ENCODE peak calls at places on chromosomes 16 and 17, in six cellular contexts. O is heart right ventricle, H is ascending aorta, U is psoas muscle, V is astrocyte of the spinal cord, P is BJ. Z is an unnamed sample.

GRCh38 chr17:81831957-81832607 is 1.0 kb downstream of the MCRIP1 start:
- DNase-seq in P (no peak), H (no peak), V (peak), U (no peak), O (no peak), Z (no peak)

GRCh38 chr17:1122681-1123396 is 56.9 kb downstream of the ABR start:
- DNase-seq in O (peak), P (no peak), V (peak), U (peak), H (no peak), Z (no peak)

GRCh38 chr17:15123593-15124590 is 141.2 kb downstream of the PMP22 start:
- DNase-seq in P (peak), V (peak), H (no peak), U (no peak), O (no peak), Z (no peak)

GRCh38 chr16:63776034-63776433 is 1345.8 kb downstream of the CDH11 start:
- DNase-seq in O (no peak), P (no peak), V (no peak), U (no peak), H (no peak), Z (no peak)

GRCh38 chr16:47978491-47979490 is 177.0 kb downstream of the ABCC12 start:
- DNase-seq in P (no peak), H (no peak), U (no peak), V (no peak), O (no peak), Z (no peak)

GRCh38 chr16:89367538-89368059 is 122.8 kb downstream of the ANKRD11 start:
- DNase-seq in U (no peak), O (no peak), P (no peak), V (no peak), H (no peak), Z (no peak)

GRCh38 chr16:69326172-69326873 is 4.1 kb downstream of the PDF start:
- DNase-seq in H (no peak), P (no peak), O (no peak), U (no peak), V (no peak), Z (no peak)

GRCh38 chr17:77872714-77873517 is 85.6 kb upstream of the TNRC6C start:
- DNase-seq in P (no peak), H (no peak), U (no peak), O (no peak), V (no peak), Z (no peak)

GRCh38 chr17:49513616-49514373 is 18.7 kb downstream of the NGFR start:
- DNase-seq in P (no peak), U (peak), H (no peak), O (peak), V (no peak), Z (no peak)

GRCh38 chr17:33084755-33085154 is 93.1 kb downstream of the SPACA3 start:
- DNase-seq in U (no peak), O (no peak), V (no peak), H (no peak), P (no peak), Z (no peak)

GRCh38 chr17:36509272-36509985 is 22.9 kb downstream of the ZNHIT3 start:
- DNase-seq in H (no peak), V (no peak), O (no peak), U (no peak), P (no peak), Z (no peak)

GRCh38 chr16:87266846-87267245 is 50.3 kb downstream of the C16orf95 start:
- DNase-seq in O (no peak), P (no peak), U (no peak), V (no peak), H (no peak), Z (no peak)

GRCh38 chr16:70608516-70608915 is 37.8 kb upstream of the IL34 start:
- DNase-seq in H (no peak), U (no peak), V (no peak), O (no peak), P (no peak), Z (no peak)

GRCh38 chr17:63571632-63572310 is 21.5 kb downstream of the DCAF7 start:
- DNase-seq in O (no peak), U (no peak), P (peak), V (peak), H (no peak), Z (peak)

GRCh38 chr17:59001158-59001814 is 105.4 kb downstream of the TRIM37 start:
- DNase-seq in U (no peak), V (peak), O (peak), P (peak), H (no peak), Z (peak)

GRCh38 chr16:324451-325334 is 27.8 kb downstream of the AXIN1 start:
- DNase-seq in U (no peak), H (no peak), P (no peak), O (no peak), V (no peak), Z (no peak)

GRCh38 chr16:13245713-13246377 is 344.4 kb downstream of the SHISA9 start:
- DNase-seq in U (no peak), H (no peak), V (no peak), P (no peak), O (no peak), Z (no peak)

GRCh38 chr16:1430759-1431496 is at the start of gene PERCC1:
- DNase-seq in V (no peak), P (no peak), U (no peak), O (no peak), H (no peak), Z (no peak)

GRCh38 chr17:39943702-39944392 is 16.3 kb downstream of the LRRC3C start:
- DNase-seq in U (no peak), H (no peak), V (no peak), P (no peak), O (no peak), Z (no peak)

GRCh38 chr16:47395733-47396503 is 64.9 kb downstream of the ITFG1 start:
- DNase-seq in V (no peak), H (no peak), P (no peak), O (no peak), U (no peak), Z (no peak)

GRCh38 chr17:48841395-48841831 is 10.6 kb downstream of the CALCOCO2 start:
- DNase-seq in U (no peak), P (no peak), O (peak), H (no peak), V (peak), Z (no peak)

GRCh38 chr17:63930951-63931575 is 1.1 kb downstream of the CD79B start:
- DNase-seq in P (no peak), O (peak), U (peak), V (no peak), H (peak), Z (no peak)

GRCh38 chr16:81836279-81837054 is 57.4 kb downstream of the PLCG2 start:
- DNase-seq in P (no peak), H (no peak), V (no peak), U (no peak), O (no peak), Z (no peak)

GRCh38 chr16:55710466-55710865 is 54.7 kb downstream of the SLC6A2 start:
- DNase-seq in V (no peak), P (no peak), O (no peak), U (no peak), H (no peak), Z (no peak)

GRCh38 chr16:74169687-74170522 is 126.7 kb upstream of the PSMD7 start:
- DNase-seq in V (peak), O (peak), P (no peak), U (no peak), H (no peak), Z (no peak)

GRCh38 chr17:63447688-63448005 is 1.5 kb upstream of the CYB561 start:
- DNase-seq in O (no peak), U (no peak), P (no peak), V (no peak), H (no peak), Z (no peak)

GRCh38 chr16:16062023-16062932 is 112.9 kb downstream of the ABCC1 start:
- DNase-seq in U (no peak), P (no peak), H (no peak), O (no peak), V (no peak), Z (no peak)

GRCh38 chr16:11379420-11379819 is 34.2 kb downstream of the RMI2 start:
- DNase-seq in P (no peak), U (no peak), V (peak), H (no peak), O (no peak), Z (no peak)

GRCh38 chr16:50372611-50373344 is 4.0 kb upstream of the BRD7 start:
- DNase-seq in P (no peak), U (peak), O (peak), H (peak), V (no peak), Z (no peak)

GRCh38 chr16:528111-529011 is 849 bp downstream of the CAPN15 start:
- DNase-seq in P (no peak), U (no peak), O (peak), V (peak), H (no peak), Z (no peak)

GRCh38 chr17:78661092-78661770 is 84.0 kb upstream of the DNAH17 start:
- DNase-seq in V (no peak), P (peak), U (no peak), H (no peak), O (no peak), Z (peak)

GRCh38 chr16:729768-730665 is 3.1 kb downstream of the HAGHL start:
- DNase-seq in V (no peak), O (no peak), U (no peak), P (no peak), H (no peak), Z (no peak)

GRCh38 chr16:67782567-67783352 is 23.6 kb downstream of the RANBP10 start:
- DNase-seq in P (no peak), U (no peak), H (no peak), V (no peak), O (no peak), Z (no peak)

GRCh38 chr17:43528319-43528987 is 17.7 kb downstream of the ETV4 start:
- DNase-seq in V (no peak), U (peak), O (peak), P (no peak), H (no peak), Z (no peak)

GRCh38 chr16:2429037-2429770 is at the start of gene CCNF:
- DNase-seq in U (peak), H (peak), O (peak), V (peak), P (peak), Z (peak)

GRCh38 chr16:9262941-9263340 is 171.5 kb downstream of the HAPSTR1 start:
- DNase-seq in V (no peak), H (no peak), P (no peak), U (no peak), O (no peak), Z (no peak)

GRCh38 chr17:51118330-51119195 is 2.1 kb downstream of the SPAG9 start:
- DNase-seq in U (peak), H (no peak), O (peak), V (no peak), P (no peak), Z (no peak)

GRCh38 chr16:72012607-72013006 is 4.1 kb downstream of the DHODH start:
- DNase-seq in V (no peak), U (no peak), O (no peak), P (no peak), H (no peak), Z (no peak)

GRCh38 chr16:72015124-72015523 is 6.6 kb downstream of the DHODH start:
- DNase-seq in O (no peak), P (no peak), V (no peak), H (no peak), U (no peak), Z (no peak)

GRCh38 chr16:72013389-72013788 is 4.8 kb downstream of the DHODH start:
- DNase-seq in H (no peak), P (no peak), O (no peak), U (peak), V (peak), Z (peak)

GRCh38 chr16:72013888-72014538 is 5.5 kb downstream of the DHODH start:
- DNase-seq in U (peak), V (no peak), H (no peak), O (peak), P (no peak), Z (no peak)

GRCh38 chr16:72014675-72015074 is 6.1 kb downstream of the DHODH start:
- DNase-seq in P (no peak), V (no peak), O (no peak), U (no peak), H (no peak), Z (no peak)
- H3K4me3 ChIP-seq in P (no peak), V (no peak), O (no peak), U (no peak), H (no peak), Z (no peak)

GRCh38 chr17:2396192-2396567 is 4.7 kb downstream of the MNT start:
- DNase-seq in H (no peak), U (no peak), V (no peak), O (no peak), P (no peak), Z (no peak)
- H3K4me3 ChIP-seq in H (peak), U (peak), V (peak), O (peak), P (peak), Z (peak)

GRCh38 chr17:76706817-76707216 is 3.9 kb downstream of the MXRA7 start:
- DNase-seq in O (no peak), P (no peak), V (no peak), H (no peak), U (no peak), Z (no peak)

GRCh38 chr17:76709077-76709950 is 1.5 kb downstream of the MXRA7 start:
- DNase-seq in V (peak), H (peak), O (peak), U (peak), P (peak), Z (peak)

GRCh38 chr17:76704799-76705198 is 6.0 kb downstream of the MXRA7 start:
- DNase-seq in V (no peak), O (no peak), U (no peak), H (no peak), P (no peak), Z (no peak)

GRCh38 chr17:76710863-76711611 is at the start of gene MXRA7:
- DNase-seq in O (peak), H (no peak), U (peak), V (peak), P (no peak), Z (no peak)

DNA sequence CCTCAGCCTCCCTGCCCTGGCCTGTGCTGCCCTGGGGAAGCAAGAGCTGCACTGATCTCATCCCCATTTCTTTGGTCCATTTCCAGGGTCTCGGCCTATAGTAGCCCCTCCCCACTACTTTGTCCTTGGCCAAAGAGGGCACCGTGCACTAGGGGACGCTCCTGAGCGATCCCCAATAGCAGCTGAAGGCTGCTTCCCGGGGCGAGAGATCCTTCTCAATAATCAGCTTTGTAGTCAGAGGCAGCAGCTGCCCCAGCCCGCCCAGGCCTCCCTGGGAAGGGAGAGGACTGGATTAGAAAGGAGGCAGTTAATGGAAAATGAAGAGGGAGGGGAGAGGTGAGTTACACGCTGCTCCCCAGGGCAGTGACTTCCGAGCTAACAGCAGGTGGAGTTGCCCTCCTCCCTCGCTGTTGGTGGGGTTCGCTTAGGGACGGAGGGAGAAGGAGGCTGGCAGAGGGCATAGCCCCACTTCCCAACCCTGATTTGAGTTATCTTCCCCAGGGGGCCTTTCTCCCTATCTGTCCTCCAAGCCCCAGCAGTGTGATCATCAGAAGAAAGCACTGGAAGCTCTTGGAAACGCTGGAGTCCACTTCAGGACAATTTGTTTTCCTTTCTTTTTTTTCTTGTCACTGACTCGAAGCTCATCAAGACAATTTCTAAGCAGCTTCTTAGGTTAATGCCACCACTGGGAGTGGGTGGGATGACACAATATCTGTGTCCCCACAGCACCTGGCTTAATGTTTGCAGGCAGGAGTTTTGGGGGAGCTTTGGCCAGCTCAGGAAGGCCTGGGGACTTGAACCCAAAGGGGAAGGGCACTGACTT is 2.6 kb downstream of the MXRA7 start:
- DNase-seq in H (no peak), V (peak), U (peak), P (no peak), O (no peak), Z (no peak)
- H3K4me3 ChIP-seq in H (peak), V (no peak), U (peak), P (no peak), O (peak), Z (no peak)

GRCh38 chr16:28623172-28623711 is 13.4 kb upstream of the SULT1A1 start:
- DNase-seq in U (peak), P (no peak), V (peak), O (no peak), H (no peak), Z (no peak)
- H3K4me3 ChIP-seq in U (peak), P (peak), V (peak), O (peak), H (peak), Z (peak)

DNA sequence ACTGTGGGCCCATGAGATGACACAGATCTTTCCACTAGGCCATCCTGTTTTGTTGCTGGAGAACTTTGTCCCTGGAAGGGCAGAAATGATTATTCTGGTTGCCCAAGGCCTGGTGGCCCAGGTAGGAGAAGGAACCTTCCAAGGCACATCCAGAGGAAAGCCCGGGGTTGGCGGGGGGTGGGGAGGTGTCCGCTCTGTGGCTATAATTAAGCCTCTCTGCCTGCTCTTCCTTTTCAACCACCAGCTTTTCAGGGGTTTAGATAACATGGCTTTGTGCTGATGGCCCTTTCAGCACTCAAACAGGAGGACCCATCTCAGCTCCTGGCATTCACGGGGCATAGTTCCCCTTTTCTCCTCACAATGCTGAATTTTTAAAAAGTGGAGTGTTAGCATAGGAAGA is 188.3 kb downstream of the MSI2 start:
- DNase-seq in V (no peak), P (no peak), H (no peak), U (no peak), O (no peak), Z (no peak)
- H3K4me3 ChIP-seq in V (no peak), P (no peak), H (no peak), U (no peak), O (no peak), Z (no peak)

GRCh38 chr16:65122974-65123845 is 1.3 kb upstream of the CDH11 start:
- DNase-seq in V (peak), P (no peak), O (peak), H (no peak), U (peak), Z (no peak)
- H3K4me3 ChIP-seq in V (peak), P (peak), O (peak), H (peak), U (peak), Z (peak)

GRCh38 chr17:30236297-30236624 is 764 bp upstream of the SLC6A4 start:
- DNase-seq in O (no peak), P (no peak), V (no peak), U (no peak), H (no peak), Z (no peak)
- H3K4me3 ChIP-seq in O (no peak), P (no peak), V (no peak), U (peak), H (peak), Z (no peak)

Z was measured in kidney epithelial cell.